ENCODE peak calls at places on chromosomes 11 and 22, in seven cellular contexts. One of them, this sample, is unnamed.
A peak's percentile ranks its signal among the peaks of the same experiment; 100 is the strongest.

GRCh38 chr11:112178428-112178827 is 3.1 kb downstream of the BCO2 start:
- DNase-seq in stimulated activated CD4-positive, alpha-beta T cell treated with anti-CD3 and anti-CD28 coated beads, Interleukin-12 subunit alpha, Interleukin-12 subunit beta, amount 100 ng/mL, for 48 hours: no peak
- DNase-seq in brain microvascular endothelial cell: no peak
- DNase-seq in KBM-7: no peak
- DNase-seq in NT2/D1: no peak
- DNase-seq in fibroblast of villous mesenchyme: no peak
- DNase-seq in D341Med: no peak
- DNase-seq in this sample: no peak

GRCh38 chr22:25081409-25081824 is 118.2 kb upstream of the CRYBB3 start:
- DNase-seq in fibroblast of villous mesenchyme: peak; percentile 19
- DNase-seq in KBM-7: peak; percentile 29
- DNase-seq in NT2/D1: peak; percentile 23
- DNase-seq in D341Med: peak; percentile 62
- DNase-seq in brain microvascular endothelial cell: no peak
- DNase-seq in stimulated activated CD4-positive, alpha-beta T cell treated with anti-CD3 and anti-CD28 coated beads, Interleukin-12 subunit alpha, Interleukin-12 subunit beta, amount 100 ng/mL, for 48 hours: no peak
- DNase-seq in this sample: no peak

GRCh38 chr22:42780070-42780540 is 59.4 kb upstream of the A4GALT start:
- DNase-seq in fibroblast of villous mesenchyme: peak; percentile 97
- DNase-seq in brain microvascular endothelial cell: peak; percentile 92
- DNase-seq in D341Med: peak; percentile 82
- DNase-seq in KBM-7: peak; percentile 84
- DNase-seq in NT2/D1: peak; percentile 89
- DNase-seq in stimulated activated CD4-positive, alpha-beta T cell treated with anti-CD3 and anti-CD28 coated beads, Interleukin-12 subunit alpha, Interleukin-12 subunit beta, amount 100 ng/mL, for 48 hours: no peak
- DNase-seq in this sample: peak; percentile 59

GRCh38 chr11:112212290-112212689 is 13.9 kb upstream of the PTS start:
- DNase-seq in fibroblast of villous mesenchyme: no peak
- DNase-seq in stimulated activated CD4-positive, alpha-beta T cell treated with anti-CD3 and anti-CD28 coated beads, Interleukin-12 subunit alpha, Interleukin-12 subunit beta, amount 100 ng/mL, for 48 hours: no peak
- DNase-seq in NT2/D1: no peak
- DNase-seq in brain microvascular endothelial cell: no peak
- DNase-seq in D341Med: no peak
- DNase-seq in KBM-7: no peak
- DNase-seq in this sample: peak; percentile 22

GRCh38 chr11:74142624-74143023 is 28.2 kb downstream of the C2CD3 start:
- DNase-seq in NT2/D1: no peak
- DNase-seq in brain microvascular endothelial cell: no peak
- DNase-seq in KBM-7: no peak
- DNase-seq in fibroblast of villous mesenchyme: no peak
- DNase-seq in stimulated activated CD4-positive, alpha-beta T cell treated with anti-CD3 and anti-CD28 coated beads, Interleukin-12 subunit alpha, Interleukin-12 subunit beta, amount 100 ng/mL, for 48 hours: no peak
- DNase-seq in D341Med: no peak
- DNase-seq in this sample: no peak

GRCh38 chr11:38824573-38824972 is 2226.5 kb upstream of the RAG2 start:
- DNase-seq in fibroblast of villous mesenchyme: peak; percentile 5
- DNase-seq in brain microvascular endothelial cell: no peak
- DNase-seq in D341Med: peak; percentile 22
- DNase-seq in stimulated activated CD4-positive, alpha-beta T cell treated with anti-CD3 and anti-CD28 coated beads, Interleukin-12 subunit alpha, Interleukin-12 subunit beta, amount 100 ng/mL, for 48 hours: no peak
- DNase-seq in NT2/D1: peak; percentile 47
- DNase-seq in KBM-7: peak; percentile 28
- DNase-seq in this sample: no peak

GRCh38 chr11:132531921-132532320 is 1000.4 kb downstream of the OPCML start:
- DNase-seq in D341Med: no peak
- DNase-seq in brain microvascular endothelial cell: peak; percentile 35
- DNase-seq in stimulated activated CD4-positive, alpha-beta T cell treated with anti-CD3 and anti-CD28 coated beads, Interleukin-12 subunit alpha, Interleukin-12 subunit beta, amount 100 ng/mL, for 48 hours: no peak
- DNase-seq in NT2/D1: no peak
- DNase-seq in KBM-7: no peak
- DNase-seq in fibroblast of villous mesenchyme: no peak
- DNase-seq in this sample: no peak

GRCh38 chr11:93849751-93850584 is 450 bp downstream of the VSTM5 start:
- DNase-seq in NT2/D1: no peak
- DNase-seq in KBM-7: no peak
- DNase-seq in D341Med: no peak
- DNase-seq in brain microvascular endothelial cell: no peak
- DNase-seq in stimulated activated CD4-positive, alpha-beta T cell treated with anti-CD3 and anti-CD28 coated beads, Interleukin-12 subunit alpha, Interleukin-12 subunit beta, amount 100 ng/mL, for 48 hours: no peak
- DNase-seq in fibroblast of villous mesenchyme: peak; percentile 13
- DNase-seq in this sample: no peak

GRCh38 chr11:12785901-12786300 is 111.7 kb downstream of the TEAD1 start:
- DNase-seq in fibroblast of villous mesenchyme: no peak
- DNase-seq in D341Med: no peak
- DNase-seq in NT2/D1: no peak
- DNase-seq in KBM-7: no peak
- DNase-seq in brain microvascular endothelial cell: no peak
- DNase-seq in stimulated activated CD4-positive, alpha-beta T cell treated with anti-CD3 and anti-CD28 coated beads, Interleukin-12 subunit alpha, Interleukin-12 subunit beta, amount 100 ng/mL, for 48 hours: no peak
- DNase-seq in this sample: no peak

GRCh38 chr11:9838961-9839360 is 175.1 kb downstream of the SWAP70 start:
- DNase-seq in D341Med: no peak
- DNase-seq in fibroblast of villous mesenchyme: no peak
- DNase-seq in brain microvascular endothelial cell: no peak
- DNase-seq in NT2/D1: no peak
- DNase-seq in stimulated activated CD4-positive, alpha-beta T cell treated with anti-CD3 and anti-CD28 coated beads, Interleukin-12 subunit alpha, Interleukin-12 subunit beta, amount 100 ng/mL, for 48 hours: no peak
- DNase-seq in KBM-7: no peak
- DNase-seq in this sample: peak; percentile 73

GRCh38 chr11:9462172-9462799 is 1.5 kb downstream of the ZNF143 start:
- DNase-seq in brain microvascular endothelial cell: no peak
- DNase-seq in fibroblast of villous mesenchyme: peak; percentile 23
- DNase-seq in KBM-7: no peak
- DNase-seq in NT2/D1: no peak
- DNase-seq in D341Med: no peak
- DNase-seq in stimulated activated CD4-positive, alpha-beta T cell treated with anti-CD3 and anti-CD28 coated beads, Interleukin-12 subunit alpha, Interleukin-12 subunit beta, amount 100 ng/mL, for 48 hours: no peak
- DNase-seq in this sample: no peak

GRCh38 chr11:119417726-119418540 is 5.0 kb downstream of the THY1 start:
- DNase-seq in KBM-7: no peak
- DNase-seq in brain microvascular endothelial cell: peak; percentile 62
- DNase-seq in stimulated activated CD4-positive, alpha-beta T cell treated with anti-CD3 and anti-CD28 coated beads, Interleukin-12 subunit alpha, Interleukin-12 subunit beta, amount 100 ng/mL, for 48 hours: no peak
- DNase-seq in fibroblast of villous mesenchyme: peak; percentile 75
- DNase-seq in D341Med: no peak
- DNase-seq in NT2/D1: no peak
- DNase-seq in this sample: peak; percentile 31

GRCh38 chr22:30872282-30873041 is 96.1 kb downstream of the MORC2 start:
- DNase-seq in NT2/D1: no peak
- DNase-seq in fibroblast of villous mesenchyme: peak; percentile 10
- DNase-seq in D341Med: peak; percentile 15
- DNase-seq in stimulated activated CD4-positive, alpha-beta T cell treated with anti-CD3 and anti-CD28 coated beads, Interleukin-12 subunit alpha, Interleukin-12 subunit beta, amount 100 ng/mL, for 48 hours: no peak
- DNase-seq in brain microvascular endothelial cell: no peak
- DNase-seq in KBM-7: no peak
- DNase-seq in this sample: no peak

GRCh38 chr11:77206264-77207018 is 78.4 kb downstream of the MYO7A start:
- DNase-seq in NT2/D1: no peak
- DNase-seq in fibroblast of villous mesenchyme: no peak
- DNase-seq in brain microvascular endothelial cell: no peak
- DNase-seq in D341Med: no peak
- DNase-seq in KBM-7: peak; percentile 37
- DNase-seq in stimulated activated CD4-positive, alpha-beta T cell treated with anti-CD3 and anti-CD28 coated beads, Interleukin-12 subunit alpha, Interleukin-12 subunit beta, amount 100 ng/mL, for 48 hours: no peak
- DNase-seq in this sample: no peak

GRCh38 chr11:101915811-101916291 is 471 bp downstream of the ANGPTL5 start:
- DNase-seq in fibroblast of villous mesenchyme: peak; percentile 47
- DNase-seq in KBM-7: peak; percentile 56
- DNase-seq in stimulated activated CD4-positive, alpha-beta T cell treated with anti-CD3 and anti-CD28 coated beads, Interleukin-12 subunit alpha, Interleukin-12 subunit beta, amount 100 ng/mL, for 48 hours: no peak
- DNase-seq in NT2/D1: no peak
- DNase-seq in brain microvascular endothelial cell: peak; percentile 48
- DNase-seq in D341Med: peak; percentile 7
- DNase-seq in this sample: no peak

GRCh38 chr11:25566298-25567200 is 765.4 kb upstream of the ANO3 start:
- DNase-seq in D341Med: no peak
- DNase-seq in KBM-7: no peak
- DNase-seq in stimulated activated CD4-positive, alpha-beta T cell treated with anti-CD3 and anti-CD28 coated beads, Interleukin-12 subunit alpha, Interleukin-12 subunit beta, amount 100 ng/mL, for 48 hours: no peak
- DNase-seq in brain microvascular endothelial cell: no peak
- DNase-seq in fibroblast of villous mesenchyme: peak; percentile 4
- DNase-seq in NT2/D1: no peak
- DNase-seq in this sample: no peak

GRCh38 chr22:39928556-39929401 is 27.9 kb downstream of the GRAP2 start:
- DNase-seq in NT2/D1: no peak
- DNase-seq in stimulated activated CD4-positive, alpha-beta T cell treated with anti-CD3 and anti-CD28 coated beads, Interleukin-12 subunit alpha, Interleukin-12 subunit beta, amount 100 ng/mL, for 48 hours: no peak
- DNase-seq in fibroblast of villous mesenchyme: no peak
- DNase-seq in brain microvascular endothelial cell: no peak
- DNase-seq in KBM-7: no peak
- DNase-seq in D341Med: no peak
- DNase-seq in this sample: peak; percentile 37

GRCh38 chr11:1149545-1149944 is 8.2 kb upstream of the MUC5AC start:
- DNase-seq in brain microvascular endothelial cell: no peak
- DNase-seq in stimulated activated CD4-positive, alpha-beta T cell treated with anti-CD3 and anti-CD28 coated beads, Interleukin-12 subunit alpha, Interleukin-12 subunit beta, amount 100 ng/mL, for 48 hours: no peak
- DNase-seq in D341Med: no peak
- DNase-seq in fibroblast of villous mesenchyme: no peak
- DNase-seq in NT2/D1: no peak
- DNase-seq in KBM-7: no peak
- DNase-seq in this sample: no peak

GRCh38 chr11:36512016-36512415 is 1.9 kb upstream of the TRAF6 start:
- DNase-seq in KBM-7: no peak
- DNase-seq in D341Med: no peak
- DNase-seq in fibroblast of villous mesenchyme: no peak
- DNase-seq in stimulated activated CD4-positive, alpha-beta T cell treated with anti-CD3 and anti-CD28 coated beads, Interleukin-12 subunit alpha, Interleukin-12 subunit beta, amount 100 ng/mL, for 48 hours: no peak
- DNase-seq in NT2/D1: no peak
- DNase-seq in brain microvascular endothelial cell: peak; percentile 34
- DNase-seq in this sample: no peak

GRCh38 chr11:104907521-104908185 is 9.4 kb upstream of the CASP12 start:
- DNase-seq in NT2/D1: no peak
- DNase-seq in KBM-7: no peak
- DNase-seq in D341Med: no peak
- DNase-seq in fibroblast of villous mesenchyme: no peak
- DNase-seq in stimulated activated CD4-positive, alpha-beta T cell treated with anti-CD3 and anti-CD28 coated beads, Interleukin-12 subunit alpha, Interleukin-12 subunit beta, amount 100 ng/mL, for 48 hours: no peak
- DNase-seq in brain microvascular endothelial cell: no peak
- DNase-seq in this sample: no peak

GRCh38 chr22:30038219-30038618 is 42.0 kb upstream of the HORMAD2 start:
- DNase-seq in KBM-7: no peak
- DNase-seq in brain microvascular endothelial cell: peak; percentile 70
- DNase-seq in fibroblast of villous mesenchyme: peak; percentile 47
- DNase-seq in NT2/D1: no peak
- DNase-seq in stimulated activated CD4-positive, alpha-beta T cell treated with anti-CD3 and anti-CD28 coated beads, Interleukin-12 subunit alpha, Interleukin-12 subunit beta, amount 100 ng/mL, for 48 hours: no peak
- DNase-seq in D341Med: no peak
- DNase-seq in this sample: no peak

GRCh38 chr22:42562282-42562681 is 8.5 kb downstream of the SERHL2 start:
- DNase-seq in KBM-7: peak; percentile 95
- DNase-seq in stimulated activated CD4-positive, alpha-beta T cell treated with anti-CD3 and anti-CD28 coated beads, Interleukin-12 subunit alpha, Interleukin-12 subunit beta, amount 100 ng/mL, for 48 hours: no peak
- DNase-seq in NT2/D1: no peak
- DNase-seq in brain microvascular endothelial cell: no peak
- DNase-seq in fibroblast of villous mesenchyme: no peak
- DNase-seq in D341Med: no peak
- DNase-seq in this sample: no peak

GRCh38 chr11:57358543-57358961 is 20.4 kb downstream of the P2RX3 start:
- DNase-seq in fibroblast of villous mesenchyme: no peak
- DNase-seq in NT2/D1: no peak
- DNase-seq in brain microvascular endothelial cell: no peak
- DNase-seq in D341Med: no peak
- DNase-seq in stimulated activated CD4-positive, alpha-beta T cell treated with anti-CD3 and anti-CD28 coated beads, Interleukin-12 subunit alpha, Interleukin-12 subunit beta, amount 100 ng/mL, for 48 hours: no peak
- DNase-seq in KBM-7: no peak
- DNase-seq in this sample: no peak

GRCh38 chr22:50260801-50261614 is 475 bp downstream of the MAPK12 start:
- DNase-seq in KBM-7: no peak
- DNase-seq in stimulated activated CD4-positive, alpha-beta T cell treated with anti-CD3 and anti-CD28 coated beads, Interleukin-12 subunit alpha, Interleukin-12 subunit beta, amount 100 ng/mL, for 48 hours: no peak
- DNase-seq in fibroblast of villous mesenchyme: peak; percentile 73
- DNase-seq in D341Med: peak; percentile 90
- DNase-seq in NT2/D1: no peak
- DNase-seq in brain microvascular endothelial cell: peak; percentile 43
- DNase-seq in this sample: no peak

GRCh38 chr22:32996276-32996675 is 61.9 kb downstream of the SYN3 start:
- DNase-seq in KBM-7: no peak
- DNase-seq in D341Med: no peak
- DNase-seq in NT2/D1: no peak
- DNase-seq in fibroblast of villous mesenchyme: no peak
- DNase-seq in stimulated activated CD4-positive, alpha-beta T cell treated with anti-CD3 and anti-CD28 coated beads, Interleukin-12 subunit alpha, Interleukin-12 subunit beta, amount 100 ng/mL, for 48 hours: no peak
- DNase-seq in brain microvascular endothelial cell: no peak
- DNase-seq in this sample: no peak

GRCh38 chr22:20979243-20979809 is 2.8 kb upstream of the LZTR1 start:
- DNase-seq in brain microvascular endothelial cell: peak; percentile 71
- DNase-seq in NT2/D1: peak; percentile 90
- DNase-seq in stimulated activated CD4-positive, alpha-beta T cell treated with anti-CD3 and anti-CD28 coated beads, Interleukin-12 subunit alpha, Interleukin-12 subunit beta, amount 100 ng/mL, for 48 hours: peak; percentile 76
- DNase-seq in KBM-7: no peak
- DNase-seq in D341Med: no peak
- DNase-seq in fibroblast of villous mesenchyme: peak; percentile 80
- DNase-seq in this sample: peak; percentile 49

GRCh38 chr11:123407124-123407995 is 22.7 kb upstream of the GRAMD1B start:
- DNase-seq in KBM-7: peak; percentile 76
- DNase-seq in fibroblast of villous mesenchyme: peak; percentile 59
- DNase-seq in D341Med: peak; percentile 47
- DNase-seq in NT2/D1: peak; percentile 76
- DNase-seq in stimulated activated CD4-positive, alpha-beta T cell treated with anti-CD3 and anti-CD28 coated beads, Interleukin-12 subunit alpha, Interleukin-12 subunit beta, amount 100 ng/mL, for 48 hours: no peak
- DNase-seq in brain microvascular endothelial cell: peak; percentile 69
- DNase-seq in this sample: peak; percentile 20

GRCh38 chr22:29269230-29269604 is 1.1 kb downstream of the EWSR1 start:
- DNase-seq in stimulated activated CD4-positive, alpha-beta T cell treated with anti-CD3 and anti-CD28 coated beads, Interleukin-12 subunit alpha, Interleukin-12 subunit beta, amount 100 ng/mL, for 48 hours: no peak
- DNase-seq in D341Med: no peak
- DNase-seq in KBM-7: peak; percentile 13
- DNase-seq in fibroblast of villous mesenchyme: peak; percentile 18
- DNase-seq in NT2/D1: no peak
- DNase-seq in brain microvascular endothelial cell: no peak
- DNase-seq in this sample: no peak